ENCODE peak calls at places on chromosomes 6 and 20, in four cellular contexts. R is uterus, Y is adipocyte, V is brain microvascular endothelial cell. F is an unnamed sample. For H3K27me3, the result is how much of the 10 kb centered on the place peaks cover.

GRCh38 chr6:132261354-132261753 is 139.9 kb downstream of the MOXD1 start:
- DNase-seq in R (no peak), Y (no peak), V (no peak), F (no peak)

GRCh38 chr6:56963043-56963442 is 8.1 kb downstream of the BEND6 start:
- DNase-seq in R (no peak), Y (no peak), V (no peak), F (no peak)

GRCh38 chr6:116461075-116461474 is at the start of gene CALHM6:
- DNase-seq in R (no peak), Y (no peak), V (no peak), F (no peak)

GRCh38 chr20:53842301-53843099 is 227.9 kb downstream of the BCAS1 start:
- DNase-seq in R (no peak), Y (no peak), V (no peak), F (no peak)

GRCh38 chr6:129215916-129216525 is 333.1 kb downstream of the LAMA2 start:
- DNase-seq in R (no peak), Y (peak), V (no peak), F (no peak)

GRCh38 chr6:23587582-23587981 is 538.4 kb upstream of the NRSN1 start:
- DNase-seq in R (no peak), Y (no peak), V (no peak), F (no peak)

GRCh38 chr6:107390685-107391084 is 68.7 kb downstream of the PDSS2 start:
- DNase-seq in R (no peak), Y (no peak), V (no peak), F (no peak)

GRCh38 chr6:159761135-159761872 is 541 bp upstream of the ACAT2 start:
- DNase-seq in R (peak), Y (no peak), V (peak), F (no peak)

GRCh38 chr6:135181333-135182119 is 418 bp downstream of the MYB start:
- DNase-seq in R (no peak), Y (peak), V (no peak), F (no peak)

GRCh38 chr6:158413028-158413427 is 100.8 kb downstream of the TULP4 start:
- DNase-seq in R (no peak), Y (no peak), V (no peak), F (no peak)

GRCh38 chr20:1422756-1423155 is 29.9 kb upstream of the FKBP1A start:
- DNase-seq in R (no peak), Y (no peak), V (no peak), F (no peak)

GRCh38 chr6:128870751-128871150 is 12.2 kb upstream of the LAMA2 start:
- DNase-seq in R (no peak), Y (no peak), V (no peak), F (no peak)

GRCh38 chr20:56715309-56715708 is 86.2 kb downstream of the TFAP2C start:
- DNase-seq in R (no peak), Y (no peak), V (no peak), F (no peak)

GRCh38 chr20:50874758-50875665 is 56.2 kb downstream of the ADNP start:
- DNase-seq in R (no peak), Y (no peak), V (no peak), F (no peak)

GRCh38 chr20:23314714-23315498 is 35.7 kb upstream of the NXT1 start:
- DNase-seq in R (peak), Y (no peak), V (no peak), F (no peak)

GRCh38 chr6:167882244-167882643 is 55.5 kb downstream of the AFDN start:
- DNase-seq in R (no peak), Y (no peak), V (no peak), F (no peak)

GRCh38 chr20:35954907-35955251 is 577 bp upstream of the SCAND1 start:
- DNase-seq in R (no peak), Y (peak), V (peak), F (no peak)

GRCh38 chr6:135093578-135093977 is 39.0 kb upstream of the HBS1L start:
- DNase-seq in R (no peak), Y (no peak), V (no peak), F (no peak)

GRCh38 chr20:44959082-44959895 is 908 bp downstream of the TOMM34 start:
- DNase-seq in R (no peak), Y (peak), V (peak), F (no peak)

GRCh38 chr6:161254754-161255253 is 19.1 kb downstream of the AGPAT4 start:
- DNase-seq in R (no peak), Y (no peak), V (no peak), F (no peak)

DNA sequence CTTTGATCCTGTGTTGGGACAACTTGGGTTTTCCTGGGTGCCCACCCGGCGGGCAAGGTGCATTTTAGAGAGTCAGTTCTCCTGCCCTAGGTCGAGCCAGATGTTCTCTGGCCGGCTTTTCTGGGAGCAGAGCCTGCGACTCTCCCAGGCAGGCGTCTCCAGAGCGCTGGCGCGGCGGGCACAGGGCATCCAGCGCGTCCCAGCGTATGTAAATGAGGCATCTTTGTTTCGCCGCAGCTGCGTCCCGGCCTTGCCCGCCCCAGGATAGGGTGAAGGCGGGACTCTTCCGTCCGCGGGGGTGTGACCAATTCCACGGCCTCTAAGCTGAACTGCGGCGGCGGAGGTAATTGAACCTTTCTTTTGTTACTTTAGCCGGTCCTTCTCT is 9.1 kb downstream of the GRIK2 start:
- DNase-seq in R (no peak), Y (peak), V (no peak), F (no peak)
- H3K27me3 ChIP-seq in R (under half), Y (under half), V (under half), F (under half)

DNA sequence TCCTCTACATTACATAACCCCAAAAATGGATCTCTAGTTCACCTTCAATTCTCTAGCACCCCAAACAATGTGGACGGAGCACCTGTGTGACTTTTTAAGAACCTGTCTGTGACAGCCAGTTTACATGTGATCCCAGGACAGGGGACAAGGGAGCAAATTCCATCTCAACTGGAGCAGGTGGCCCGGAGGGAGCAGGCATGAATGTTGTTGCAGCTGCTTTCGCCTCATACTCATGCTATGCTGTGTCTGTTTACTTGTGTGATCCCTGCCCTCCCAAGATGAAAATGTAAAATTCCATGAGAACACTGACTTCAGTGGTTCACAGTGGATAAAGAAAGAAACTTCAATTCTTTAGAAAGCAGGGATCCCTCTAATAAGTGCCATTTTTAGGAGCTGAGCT is 600.3 kb downstream of the CDH26 start:
- DNase-seq in R (no peak), Y (no peak), V (no peak), F (no peak)
- H3K27me3 ChIP-seq in R (under half), Y (under half), V (under half), F (under half)

GRCh38 chr6:34065470-34066283 is 80.2 kb downstream of the GRM4 start:
- DNase-seq in R (peak), Y (no peak), V (no peak), F (no peak)
- H3K27me3 ChIP-seq in R (under half), Y (half or more), V (under half), F (under half)

DNA sequence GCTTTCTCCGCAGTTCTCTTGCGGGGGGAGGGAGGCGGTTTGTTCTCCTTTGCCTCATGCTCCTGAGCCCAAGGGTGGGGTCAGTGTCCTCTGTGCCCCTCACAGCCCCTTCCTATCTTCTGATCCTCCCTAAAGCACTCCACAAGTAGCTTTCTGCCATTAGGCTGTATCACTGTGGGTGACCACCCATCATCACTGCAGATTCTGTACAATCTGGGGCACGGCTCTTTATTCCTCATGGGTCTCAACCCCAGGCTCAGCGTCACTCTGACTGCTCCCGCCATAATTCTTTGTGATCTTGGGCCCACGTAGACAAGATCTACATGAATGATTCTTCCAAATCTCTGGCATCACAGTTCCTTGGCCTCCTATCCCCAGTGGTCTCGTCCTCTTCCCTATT is 10.5 kb downstream of the NCR2 start:
- DNase-seq in R (no peak), Y (no peak), V (no peak), F (no peak)
- H3K27me3 ChIP-seq in R (under half), Y (half or more), V (under half), F (under half)

DNA sequence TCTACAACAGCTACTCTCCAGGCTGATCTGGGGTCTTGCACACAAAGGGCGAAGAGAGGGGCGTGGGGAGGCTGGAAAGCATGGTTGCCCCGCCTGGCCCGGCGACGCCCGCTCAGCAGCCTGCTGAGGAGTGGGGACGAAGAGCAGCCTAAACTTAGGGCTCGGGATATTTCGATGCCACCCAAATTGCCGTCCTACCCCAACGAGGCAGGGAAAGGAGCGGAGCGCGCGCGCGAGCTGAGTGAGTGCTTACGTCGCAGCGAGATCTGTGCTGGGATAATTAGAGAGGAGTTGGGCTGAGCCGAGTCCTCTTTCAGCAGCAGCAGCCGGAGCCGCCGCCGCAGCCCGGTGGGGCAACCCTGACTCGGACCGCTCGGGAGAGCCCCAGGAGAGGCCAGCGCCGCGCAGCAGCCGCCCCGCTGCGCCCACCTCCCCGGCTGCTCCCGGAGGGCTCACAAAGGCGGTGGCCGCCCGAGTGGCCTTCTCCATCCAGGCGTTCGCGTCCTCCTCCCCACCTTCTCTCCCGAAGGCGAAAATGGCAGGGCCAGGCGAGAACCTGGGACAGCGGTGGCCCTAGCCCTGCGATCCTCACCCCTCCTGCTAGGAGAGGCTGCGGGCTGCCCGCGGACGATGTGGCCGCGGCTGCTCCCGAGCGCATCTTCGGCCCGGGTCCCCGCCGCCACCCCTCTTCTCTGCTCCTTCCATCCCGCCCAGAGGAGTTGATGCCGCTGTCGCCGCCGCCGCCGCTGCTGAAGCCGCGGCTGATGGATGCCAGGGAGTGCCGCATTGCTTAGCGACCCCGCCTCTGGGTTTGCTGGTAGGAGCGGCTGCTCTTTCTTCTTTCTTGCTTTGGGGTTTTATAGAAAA is at the start of gene CLVS2:
- DNase-seq in R (peak), Y (peak), V (peak), F (no peak)
- H3K27me3 ChIP-seq in R (under half), Y (under half), V (under half), F (under half)

DNA sequence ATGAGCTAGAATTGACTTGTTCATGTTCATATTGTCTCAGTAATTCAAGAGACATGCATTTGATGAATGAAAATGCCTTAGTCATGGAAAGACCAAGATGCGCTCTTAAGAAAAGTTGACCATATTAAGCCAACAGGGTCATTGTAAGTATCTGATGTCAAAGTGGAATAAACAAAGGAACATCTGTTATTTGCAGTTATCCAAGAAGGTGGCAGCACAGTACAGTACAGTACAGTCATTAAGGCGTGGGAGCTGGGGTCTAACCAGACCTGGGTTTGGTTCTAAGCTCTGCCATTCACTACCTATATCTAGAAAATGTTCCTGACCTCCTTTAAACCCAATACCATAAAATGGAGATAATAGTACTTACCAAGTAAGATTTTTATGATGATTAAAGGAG is 178.1 kb downstream of the BACH2 start:
- DNase-seq in R (no peak), Y (no peak), V (no peak), F (no peak)
- H3K27me3 ChIP-seq in R (under half), Y (under half), V (under half), F (under half)

GRCh38 chr20:37343994-37344355 is 2.0 kb upstream of the SRC start:
- DNase-seq in R (no peak), Y (no peak), V (no peak), F (no peak)

GRCh38 chr20:37342231-37343177 is 3.4 kb upstream of the SRC start:
- DNase-seq in R (no peak), Y (no peak), V (no peak), F (no peak)

GRCh38 chr20:37344506-37345338 is 1.2 kb upstream of the SRC start:
- DNase-seq in R (no peak), Y (no peak), V (no peak), F (no peak)

GRCh38 chr20:37341632-37342031 is 4.3 kb upstream of the SRC start:
- DNase-seq in R (no peak), Y (no peak), V (no peak), F (no peak)

GRCh38 chr20:37343212-37343993 is 2.5 kb upstream of the SRC start:
- DNase-seq in R (no peak), Y (no peak), V (no peak), F (no peak)
- H3K27me3 ChIP-seq in R (under half), Y (under half), V (under half), F (under half)

F was measured in vagina.